ENCODE peak calls at places on chromosomes 11 and 22, in seven cellular contexts. X is neural progenitor cell, D is Karpas-422, Q is IMR-90, K is PC-3, A is HCT116, I is H1. H is an unnamed sample.

GRCh38 chr22:42519544-42520237 is at the start of gene RRP7A:
- DNase-seq in D (peak), X (peak), I (no peak), Q (peak), A (no peak), K (peak), H (peak)

GRCh38 chr11:12731841-12732336 is 57.7 kb downstream of the TEAD1 start:
- DNase-seq in K (peak), X (no peak), I (no peak), A (peak), Q (peak), D (no peak), H (no peak)

GRCh38 chr11:116792869-116793475 is 1.3 kb upstream of the APOA5 start:
- DNase-seq in I (no peak), D (no peak), A (no peak), X (no peak), K (peak), Q (peak), H (no peak)

GRCh38 chr11:57499413-57499982 is 16.0 kb downstream of the SLC43A1 start:
- DNase-seq in X (peak), K (peak), Q (peak), A (peak), I (peak), D (peak), H (no peak)

GRCh38 chr11:133833899-133834296 is 11.4 kb downstream of the SPATA19 start:
- DNase-seq in Q (no peak), I (no peak), D (peak), K (no peak), A (no peak), X (no peak), H (no peak)

GRCh38 chr11:1437500-1437899 is 47.8 kb downstream of the BRSK2 start:
- DNase-seq in A (no peak), D (no peak), X (peak), I (no peak), Q (peak), K (no peak), H (no peak)

GRCh38 chr22:22397875-22398524 is 110.5 kb downstream of the ZNF280B start:
- DNase-seq in D (no peak), A (no peak), X (no peak), I (no peak), K (no peak), Q (no peak), H (no peak)

GRCh38 chr11:10588904-10589303 is 20.4 kb upstream of the LYVE1 start:
- DNase-seq in X (no peak), Q (no peak), D (no peak), K (peak), I (no peak), A (no peak), H (peak)

GRCh38 chr22:20436309-20437252 is 1.0 kb downstream of the SCARF2 start:
- DNase-seq in K (no peak), D (no peak), X (peak), A (no peak), Q (peak), I (no peak), H (no peak)
- H3K9ac ChIP-seq in K (no peak), D (no peak), X (no peak), A (no peak), Q (peak), I (no peak), H (no peak)

DNA sequence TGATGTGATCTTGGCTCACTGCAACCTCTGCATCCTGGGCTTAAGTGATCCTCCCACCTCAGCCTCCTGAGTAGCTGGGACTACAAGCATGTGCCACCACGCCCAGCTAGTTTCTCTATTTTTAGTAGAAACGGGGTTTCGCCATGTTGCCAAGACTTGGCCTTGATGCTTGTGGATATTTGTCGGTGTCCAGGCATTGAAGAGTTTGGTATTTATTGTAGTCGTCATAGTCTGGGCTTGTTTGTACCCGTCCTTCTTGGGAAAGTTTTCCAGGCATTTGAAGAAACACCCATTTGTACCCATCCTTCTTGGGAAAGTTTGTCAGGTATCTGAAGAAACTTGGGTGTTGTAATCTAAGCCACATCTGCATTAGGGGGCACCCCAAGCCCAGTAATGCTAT is 28.7 kb downstream of the FCHSD2 start:
- DNase-seq in Q (no peak), A (no peak), K (no peak), X (no peak), I (no peak), D (no peak), H (no peak)
- H2AFZ ChIP-seq in Q (no peak), A (no peak), K (no peak), X (no peak), I (no peak), D (no peak), H (no peak)

GRCh38 chr22:40636380-40637180 is at the start of gene MRTFA:
- DNase-seq in K (peak), Q (peak), A (peak), D (peak), X (peak), I (peak), H (peak)

GRCh38 chr22:40633036-40633435 is 3.5 kb downstream of the MRTFA start:
- DNase-seq in D (no peak), K (no peak), Q (no peak), I (no peak), X (no peak), A (no peak), H (no peak)

GRCh38 chr22:40635008-40635939 is 1.2 kb downstream of the MRTFA start:
- DNase-seq in A (no peak), K (no peak), I (no peak), D (peak), Q (peak), X (no peak), H (no peak)

GRCh38 chr22:40635940-40636379 is 559 bp downstream of the MRTFA start:
- DNase-seq in Q (no peak), A (no peak), X (no peak), D (peak), I (no peak), K (no peak), H (no peak)

DNA sequence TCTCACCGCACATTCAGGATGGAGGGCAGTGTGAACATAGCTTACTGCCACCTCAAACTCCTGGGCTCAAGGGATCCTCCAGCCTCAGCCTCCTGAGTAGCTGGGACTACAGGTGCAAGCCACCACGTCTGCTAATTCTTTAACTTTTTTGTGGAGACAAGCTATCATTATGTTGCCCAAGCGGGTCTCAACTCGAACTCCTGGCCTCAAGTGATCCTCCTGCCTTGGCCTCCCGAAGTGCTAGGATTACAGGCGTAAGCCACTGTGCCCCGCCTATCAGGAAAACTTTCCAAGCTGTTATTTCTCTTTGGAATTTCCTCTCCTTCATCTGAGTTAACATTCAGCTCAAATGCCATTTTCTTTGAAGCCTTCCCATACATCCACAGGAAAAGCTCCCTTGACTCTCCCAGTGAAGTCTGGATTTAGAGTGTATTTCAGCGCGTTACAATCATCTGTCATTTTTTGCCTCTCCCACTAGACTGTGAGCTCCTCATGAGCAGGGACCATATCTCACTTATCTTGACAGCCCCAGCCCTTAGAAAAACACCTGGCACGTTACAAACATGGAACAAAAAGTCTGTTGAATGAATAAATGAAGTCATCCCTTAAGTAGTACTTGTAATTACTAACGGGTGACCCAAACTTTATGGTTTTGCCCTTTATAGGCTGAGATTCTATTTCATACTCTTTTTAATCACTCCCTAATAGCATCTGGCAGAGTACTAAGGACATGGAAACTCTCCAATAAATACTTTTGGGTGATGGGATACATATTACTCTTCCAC is 2.2 kb downstream of the MRTFA start:
- DNase-seq in K (no peak), A (no peak), X (no peak), D (no peak), Q (no peak), I (no peak), H (no peak)
- H3K9ac ChIP-seq in K (no peak), A (no peak), X (no peak), D (peak), Q (peak), I (no peak), H (peak)

GRCh38 chr22:45072322-45072903 is 62.6 kb upstream of the PHF21B start:
- DNase-seq in D (no peak), K (peak), A (peak), Q (peak), I (no peak), X (peak), H (no peak)
- H2AFZ ChIP-seq in D (no peak), K (peak), A (peak), Q (peak), I (no peak), X (no peak), H (no peak)

DNA sequence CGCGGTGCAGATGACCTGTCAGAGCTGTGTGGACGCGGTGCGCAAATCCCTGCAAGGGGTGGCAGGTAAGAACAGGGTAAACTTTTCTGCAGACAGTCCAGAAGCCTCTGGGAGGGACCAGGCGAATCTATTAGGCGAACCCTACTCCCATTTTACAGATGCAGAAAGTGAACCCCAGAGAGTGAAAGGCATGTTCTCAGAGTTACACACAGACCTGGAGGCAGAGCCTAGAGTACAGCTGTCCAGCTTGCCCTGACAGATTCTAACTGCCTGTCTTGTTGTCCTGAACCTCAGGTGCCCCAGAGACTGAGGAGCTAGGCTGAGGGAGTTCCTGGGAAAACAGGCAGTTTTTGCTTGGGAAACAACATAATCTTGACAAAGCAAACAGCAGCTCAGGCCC is 665 bp downstream of the CCS start:
- DNase-seq in A (no peak), D (no peak), I (no peak), X (no peak), Q (no peak), K (no peak), H (no peak)
- H3K9ac ChIP-seq in A (peak), D (peak), I (peak), X (no peak), Q (peak), K (peak), H (peak)

GRCh38 chr11:67055812-67056211 is 835 bp upstream of the RHOD start:
- DNase-seq in K (peak), I (no peak), A (no peak), D (no peak), X (peak), Q (peak), H (no peak)

GRCh38 chr11:67056640-67057409 is at the start of gene RHOD:
- DNase-seq in D (no peak), A (no peak), Q (no peak), X (peak), I (no peak), K (peak), H (no peak)

GRCh38 chr11:67057410-67057757 is 737 bp downstream of the RHOD start:
- DNase-seq in D (no peak), Q (no peak), K (peak), I (no peak), X (no peak), A (no peak), H (no peak)

GRCh38 chr11:67054851-67055523 is 1.7 kb upstream of the RHOD start:
- DNase-seq in K (peak), D (peak), Q (peak), X (no peak), A (peak), I (no peak), H (peak)

DNA sequence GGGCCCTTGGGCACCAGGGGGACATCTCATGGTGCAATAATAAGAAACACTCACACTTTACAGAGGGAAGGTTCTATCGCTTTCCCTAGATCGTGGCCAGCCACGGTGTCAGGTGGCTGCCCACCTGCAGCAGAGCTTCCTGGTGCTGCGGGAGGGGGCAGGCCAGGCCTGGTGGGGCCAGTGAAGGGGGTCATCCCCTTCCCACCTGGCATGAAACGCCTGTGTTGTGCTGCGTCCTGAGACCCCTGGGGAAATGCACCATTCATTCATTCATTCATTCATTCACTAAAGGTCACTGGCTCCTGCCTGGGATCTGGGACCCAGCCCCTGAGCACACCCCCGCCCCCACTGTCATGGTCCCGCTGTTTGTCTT is 394 bp upstream of the RHOD start:
- DNase-seq in I (no peak), K (no peak), Q (no peak), A (no peak), X (no peak), D (no peak), H (no peak)
- H2AFZ ChIP-seq in I (peak), K (peak), Q (peak), A (peak), X (peak), D (no peak), H (no peak)

DNA sequence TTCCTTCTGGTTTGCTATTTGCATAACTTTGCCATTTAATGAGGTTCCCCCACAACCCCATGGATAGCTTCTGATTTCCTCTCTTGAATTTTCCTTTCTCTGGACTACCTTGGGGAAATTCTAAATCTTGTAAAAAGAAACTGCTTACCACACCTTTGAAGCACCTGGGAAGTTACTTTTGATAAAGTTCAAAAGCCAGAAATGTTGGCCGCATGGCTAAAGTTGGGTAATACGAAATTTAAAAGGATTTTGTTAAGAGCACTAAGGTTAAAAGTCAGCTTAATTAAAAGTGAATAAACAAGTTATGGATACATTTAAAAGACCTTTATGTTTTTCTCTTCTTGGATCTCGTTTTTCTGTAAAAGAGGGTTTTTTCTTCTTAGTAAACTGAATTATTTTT is 5.5 kb downstream of the CASP4 start:
- DNase-seq in X (no peak), Q (no peak), I (no peak), A (no peak), D (no peak), K (no peak), H (no peak)
- H3K9ac ChIP-seq in X (no peak), Q (no peak), I (no peak), A (no peak), D (no peak), K (no peak), H (no peak)

GRCh38 chr11:118397448-118397847 is 4.0 kb upstream of the ATP5MG start:
- DNase-seq in K (no peak), D (no peak), I (no peak), A (no peak), Q (no peak), X (no peak), H (no peak)

GRCh38 chr11:118398797-118399564 is 2.4 kb upstream of the ATP5MG start:
- DNase-seq in A (no peak), X (no peak), I (no peak), K (no peak), Q (peak), D (peak), H (no peak)

GRCh38 chr11:118401151-118401879 is at the start of gene ATP5MG:
- DNase-seq in Q (peak), D (peak), I (peak), K (peak), X (peak), A (peak), H (peak)

GRCh38 chr11:118406599-118407166 is 5.3 kb downstream of the ATP5MG start:
- DNase-seq in D (no peak), A (no peak), Q (peak), X (no peak), I (no peak), K (no peak), H (no peak)

DNA sequence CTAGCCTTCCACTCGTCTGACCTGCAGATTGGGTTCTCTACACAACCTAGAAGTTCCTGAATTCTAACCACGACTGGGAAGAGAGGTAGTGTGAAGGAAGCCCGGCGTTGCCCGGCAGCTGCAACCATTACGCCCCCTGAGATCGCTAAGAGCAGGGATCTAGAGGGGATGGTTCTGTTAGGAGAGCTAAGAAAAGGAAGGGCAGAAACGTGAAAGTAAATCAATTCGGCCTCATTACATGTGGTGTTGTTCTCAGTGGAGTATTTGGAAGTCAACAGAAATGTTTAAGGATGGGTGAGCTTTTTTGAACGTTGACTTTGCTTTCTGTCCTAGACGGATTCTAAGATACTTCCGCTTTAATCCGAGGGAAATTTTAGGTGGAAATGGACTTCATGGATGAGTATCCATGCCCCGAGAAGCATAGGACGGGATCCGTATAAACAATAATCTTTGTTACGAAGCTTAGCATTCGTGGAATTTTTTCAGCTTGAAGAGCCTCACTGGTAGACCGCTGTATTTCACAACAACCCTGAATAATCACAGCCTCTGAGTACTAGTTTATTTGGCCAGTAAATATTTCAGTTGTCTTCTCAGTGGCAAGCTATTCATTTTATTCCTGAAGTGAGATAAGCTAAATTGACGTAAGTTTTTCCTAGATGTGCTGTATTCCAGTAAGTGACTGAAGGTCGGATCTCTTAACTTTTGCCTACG is 629 bp downstream of the ATP5MG start:
- DNase-seq in Q (peak), A (no peak), K (peak), D (no peak), I (no peak), X (peak), H (no peak)
- H2AFZ ChIP-seq in Q (peak), A (no peak), K (peak), D (no peak), I (peak), X (peak), H (peak)

GRCh38 chr11:128236506-128237498 is 350.6 kb downstream of the ETS1 start:
- DNase-seq in K (no peak), I (no peak), A (no peak), Q (no peak), D (no peak), X (no peak), H (no peak)

GRCh38 chr11:128238521-128239222 is 348.7 kb downstream of the ETS1 start:
- DNase-seq in K (no peak), D (no peak), A (no peak), I (no peak), X (no peak), Q (no peak), H (no peak)

GRCh38 chr11:128240546-128240945 is 346.8 kb downstream of the ETS1 start:
- DNase-seq in K (no peak), D (no peak), X (no peak), I (no peak), Q (peak), A (no peak), H (no peak)

GRCh38 chr11:128235958-128236357 is 351.4 kb downstream of the ETS1 start:
- DNase-seq in D (no peak), A (no peak), X (no peak), K (no peak), I (no peak), Q (no peak), H (no peak)

DNA sequence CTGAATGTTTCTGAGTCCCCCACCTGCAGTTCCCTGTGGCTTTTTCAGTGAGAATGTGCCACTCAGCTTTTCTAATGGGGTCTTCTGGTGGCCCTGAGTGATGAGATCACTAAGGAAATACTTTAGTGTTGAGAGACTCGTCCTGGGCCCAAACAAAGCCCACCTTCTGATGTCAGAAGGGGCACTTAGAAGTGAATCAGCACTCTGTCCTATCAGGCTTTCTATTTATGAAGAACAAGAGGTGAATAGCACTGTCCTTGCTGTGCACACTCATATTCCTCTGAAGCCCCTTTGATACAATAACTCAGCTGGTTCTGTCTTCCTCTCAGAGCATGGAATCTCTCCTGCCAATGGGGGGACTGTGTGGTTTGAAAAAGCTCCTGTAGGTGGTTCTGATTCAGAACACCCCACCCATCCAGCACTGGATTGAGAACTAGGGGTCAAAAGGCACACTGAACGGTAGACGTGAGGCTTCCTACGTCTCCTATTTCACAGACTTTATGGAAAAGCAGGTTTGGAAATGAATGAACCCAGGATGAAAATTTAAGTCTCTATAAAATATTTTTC is 348.1 kb downstream of the ETS1 start:
- DNase-seq in A (no peak), K (no peak), I (no peak), X (no peak), Q (no peak), D (no peak), H (peak)
- H3K9ac ChIP-seq in A (no peak), K (no peak), I (no peak), X (no peak), Q (no peak), D (no peak), H (peak)